ENCODE peak calls at places on chromosomes 12 and 14, in ten cellular contexts. One of them, this sample, is unnamed.

GRCh38 chr12:131795688-131796410 is 32.3 kb upstream of the MMP17 start:
- DNase-seq in IMR-90: no peak
- DNase-seq in CD8-positive, alpha-beta T cell: no peak
- DNase-seq in upper lobe of right lung: peak
- DNase-seq in colonic mucosa: no peak
- DNase-seq in A549: no peak
- DNase-seq in transverse colon: no peak
- DNase-seq in thoracic aorta: no peak
- DNase-seq in pancreas: no peak
- DNase-seq in fibroblast of the aortic adventitia: no peak
- DNase-seq in this sample: no peak

GRCh38 chr12:130162267-130162666 is at the start of gene FZD10:
- DNase-seq in pancreas: peak
- DNase-seq in A549: no peak
- DNase-seq in fibroblast of the aortic adventitia: no peak
- DNase-seq in IMR-90: no peak
- DNase-seq in colonic mucosa: peak
- DNase-seq in thoracic aorta: no peak
- DNase-seq in transverse colon: peak
- DNase-seq in CD8-positive, alpha-beta T cell: no peak
- DNase-seq in upper lobe of right lung: peak
- DNase-seq in this sample: peak

GRCh38 chr12:123763093-123763492 is 992 bp downstream of the DNAH10 start:
- DNase-seq in thoracic aorta: no peak
- DNase-seq in transverse colon: peak
- DNase-seq in IMR-90: no peak
- DNase-seq in upper lobe of right lung: no peak
- DNase-seq in A549: no peak
- DNase-seq in CD8-positive, alpha-beta T cell: no peak
- DNase-seq in fibroblast of the aortic adventitia: no peak
- DNase-seq in pancreas: no peak
- DNase-seq in colonic mucosa: peak
- DNase-seq in this sample: no peak

GRCh38 chr14:99664636-99665273 is 19.3 kb upstream of the CYP46A1 start:
- DNase-seq in CD8-positive, alpha-beta T cell: no peak
- DNase-seq in pancreas: no peak
- DNase-seq in upper lobe of right lung: no peak
- DNase-seq in thoracic aorta: no peak
- DNase-seq in colonic mucosa: no peak
- DNase-seq in IMR-90: no peak
- DNase-seq in transverse colon: no peak
- DNase-seq in fibroblast of the aortic adventitia: no peak
- DNase-seq in A549: no peak
- DNase-seq in this sample: no peak

GRCh38 chr12:70598467-70599194 is 38.6 kb downstream of the PTPRB start:
- DNase-seq in upper lobe of right lung: no peak
- DNase-seq in colonic mucosa: peak
- DNase-seq in pancreas: no peak
- DNase-seq in thoracic aorta: no peak
- DNase-seq in fibroblast of the aortic adventitia: peak
- DNase-seq in A549: no peak
- DNase-seq in CD8-positive, alpha-beta T cell: no peak
- DNase-seq in IMR-90: no peak
- DNase-seq in transverse colon: no peak
- DNase-seq in this sample: no peak

GRCh38 chr12:71504471-71504852 is 64.9 kb downstream of the LGR5 start:
- DNase-seq in IMR-90: no peak
- DNase-seq in thoracic aorta: no peak
- DNase-seq in upper lobe of right lung: no peak
- DNase-seq in A549: no peak
- DNase-seq in transverse colon: no peak
- DNase-seq in CD8-positive, alpha-beta T cell: no peak
- DNase-seq in colonic mucosa: no peak
- DNase-seq in fibroblast of the aortic adventitia: no peak
- DNase-seq in pancreas: no peak
- DNase-seq in this sample: no peak

GRCh38 chr12:66331814-66332213 is 29.5 kb downstream of the HELB start:
- DNase-seq in colonic mucosa: no peak
- DNase-seq in fibroblast of the aortic adventitia: no peak
- DNase-seq in upper lobe of right lung: no peak
- DNase-seq in A549: no peak
- DNase-seq in IMR-90: no peak
- DNase-seq in transverse colon: no peak
- DNase-seq in pancreas: no peak
- DNase-seq in CD8-positive, alpha-beta T cell: no peak
- DNase-seq in thoracic aorta: no peak
- DNase-seq in this sample: no peak

GRCh38 chr12:1978078-1978477 is 26.2 kb downstream of the DCP1B start:
- DNase-seq in fibroblast of the aortic adventitia: peak
- DNase-seq in CD8-positive, alpha-beta T cell: no peak
- DNase-seq in transverse colon: no peak
- DNase-seq in IMR-90: peak
- DNase-seq in A549: no peak
- DNase-seq in pancreas: no peak
- DNase-seq in colonic mucosa: no peak
- DNase-seq in thoracic aorta: no peak
- DNase-seq in upper lobe of right lung: no peak
- DNase-seq in this sample: no peak

GRCh38 chr12:7602287-7602686 is 63.4 kb downstream of the APOBEC1 start:
- DNase-seq in upper lobe of right lung: no peak
- DNase-seq in A549: no peak
- DNase-seq in CD8-positive, alpha-beta T cell: no peak
- DNase-seq in colonic mucosa: no peak
- DNase-seq in thoracic aorta: no peak
- DNase-seq in IMR-90: peak
- DNase-seq in transverse colon: no peak
- DNase-seq in fibroblast of the aortic adventitia: peak
- DNase-seq in pancreas: no peak
- DNase-seq in this sample: no peak

GRCh38 chr14:43479751-43480150 is 1027.3 kb downstream of the FSCB start:
- DNase-seq in fibroblast of the aortic adventitia: no peak
- DNase-seq in pancreas: no peak
- DNase-seq in colonic mucosa: no peak
- DNase-seq in A549: no peak
- DNase-seq in IMR-90: no peak
- DNase-seq in transverse colon: no peak
- DNase-seq in CD8-positive, alpha-beta T cell: no peak
- DNase-seq in upper lobe of right lung: no peak
- DNase-seq in thoracic aorta: no peak
- DNase-seq in this sample: no peak

GRCh38 chr12:10392394-10392930 is 2.6 kb upstream of the KLRK1 start:
- DNase-seq in colonic mucosa: no peak
- DNase-seq in upper lobe of right lung: no peak
- DNase-seq in transverse colon: peak
- DNase-seq in IMR-90: peak
- DNase-seq in CD8-positive, alpha-beta T cell: no peak
- DNase-seq in A549: peak
- DNase-seq in fibroblast of the aortic adventitia: peak
- DNase-seq in pancreas: no peak
- DNase-seq in thoracic aorta: no peak
- DNase-seq in this sample: peak

GRCh38 chr12:89698607-89699006 is 10.0 kb downstream of the ATP2B1 start:
- DNase-seq in colonic mucosa: no peak
- DNase-seq in pancreas: no peak
- DNase-seq in transverse colon: no peak
- DNase-seq in thoracic aorta: no peak
- DNase-seq in A549: no peak
- DNase-seq in upper lobe of right lung: no peak
- DNase-seq in fibroblast of the aortic adventitia: no peak
- DNase-seq in CD8-positive, alpha-beta T cell: no peak
- DNase-seq in IMR-90: no peak
- DNase-seq in this sample: no peak

GRCh38 chr12:106112094-106112822 is 26.5 kb downstream of the NUAK1 start:
- DNase-seq in thoracic aorta: no peak
- DNase-seq in pancreas: no peak
- DNase-seq in A549: no peak
- DNase-seq in upper lobe of right lung: no peak
- DNase-seq in transverse colon: no peak
- DNase-seq in colonic mucosa: no peak
- DNase-seq in CD8-positive, alpha-beta T cell: no peak
- DNase-seq in IMR-90: peak
- DNase-seq in fibroblast of the aortic adventitia: no peak
- DNase-seq in this sample: no peak

GRCh38 chr12:75137896-75138295 is 71.7 kb downstream of the KCNC2 start:
- DNase-seq in pancreas: no peak
- DNase-seq in CD8-positive, alpha-beta T cell: no peak
- DNase-seq in colonic mucosa: no peak
- DNase-seq in thoracic aorta: no peak
- DNase-seq in transverse colon: no peak
- DNase-seq in IMR-90: peak
- DNase-seq in upper lobe of right lung: no peak
- DNase-seq in fibroblast of the aortic adventitia: no peak
- DNase-seq in A549: no peak
- DNase-seq in this sample: no peak

GRCh38 chr12:82426586-82426985 is 68.3 kb downstream of the METTL25 start:
- DNase-seq in CD8-positive, alpha-beta T cell: no peak
- DNase-seq in thoracic aorta: no peak
- DNase-seq in pancreas: no peak
- DNase-seq in fibroblast of the aortic adventitia: no peak
- DNase-seq in A549: no peak
- DNase-seq in upper lobe of right lung: no peak
- DNase-seq in IMR-90: no peak
- DNase-seq in colonic mucosa: no peak
- DNase-seq in transverse colon: no peak
- DNase-seq in this sample: no peak

GRCh38 chr14:38053684-38054083 is 154.0 kb upstream of the SSTR1 start:
- DNase-seq in upper lobe of right lung: no peak
- DNase-seq in fibroblast of the aortic adventitia: no peak
- DNase-seq in A549: no peak
- DNase-seq in IMR-90: no peak
- DNase-seq in transverse colon: no peak
- DNase-seq in thoracic aorta: no peak
- DNase-seq in pancreas: no peak
- DNase-seq in CD8-positive, alpha-beta T cell: no peak
- DNase-seq in colonic mucosa: no peak
- DNase-seq in this sample: no peak

DNA sequence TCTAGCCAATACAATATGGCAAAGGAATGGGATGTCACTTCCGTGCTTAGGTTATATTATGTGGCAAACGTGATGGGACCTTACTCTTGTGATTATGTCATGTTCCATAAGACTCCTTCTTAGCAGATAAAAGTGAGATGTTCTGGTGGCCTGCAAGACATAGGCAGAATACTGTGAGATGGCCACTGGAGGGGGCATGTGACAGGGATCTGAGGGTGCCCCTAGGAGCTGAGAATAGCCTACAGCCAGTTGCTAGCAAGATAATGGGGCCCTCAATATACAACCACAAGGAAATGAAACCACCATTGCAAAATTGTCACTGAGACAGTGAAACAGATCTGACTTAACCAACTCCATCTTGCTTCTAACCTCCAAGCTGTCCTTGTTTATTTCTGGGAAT is 151.4 kb upstream of the SSTR1 start:
- DNase-seq in pancreas: no peak
- DNase-seq in CD8-positive, alpha-beta T cell: no peak
- DNase-seq in upper lobe of right lung: no peak
- DNase-seq in colonic mucosa: no peak
- DNase-seq in A549: no peak
- DNase-seq in fibroblast of the aortic adventitia: no peak
- DNase-seq in IMR-90: no peak
- DNase-seq in thoracic aorta: no peak
- DNase-seq in transverse colon: no peak
- DNase-seq in this sample: no peak
- TF ChIP-seq CTCF in pancreas: no peak
- TF ChIP-seq CTCF in CD8-positive, alpha-beta T cell: no peak
- TF ChIP-seq CTCF in upper lobe of right lung: no peak
- TF ChIP-seq CTCF in colonic mucosa: no peak
- TF ChIP-seq CTCF in A549: no peak
- TF ChIP-seq CTCF in fibroblast of the aortic adventitia: no peak
- TF ChIP-seq CTCF in IMR-90: no peak
- TF ChIP-seq CTCF in thoracic aorta: no peak
- TF ChIP-seq CTCF in transverse colon: no peak
- TF ChIP-seq CTCF in this sample: no peak

GRCh38 chr12:46486588-46486987 is 114.0 kb upstream of the SLC38A2 start:
- DNase-seq in colonic mucosa: no peak
- DNase-seq in CD8-positive, alpha-beta T cell: no peak
- DNase-seq in IMR-90: no peak
- DNase-seq in A549: no peak
- DNase-seq in upper lobe of right lung: no peak
- DNase-seq in thoracic aorta: no peak
- DNase-seq in transverse colon: no peak
- DNase-seq in pancreas: no peak
- DNase-seq in fibroblast of the aortic adventitia: no peak
- DNase-seq in this sample: no peak
- H3K4me3 ChIP-seq in colonic mucosa: no peak
- H3K4me3 ChIP-seq in CD8-positive, alpha-beta T cell: no peak
- H3K4me3 ChIP-seq in IMR-90: no peak
- H3K4me3 ChIP-seq in A549: no peak
- H3K4me3 ChIP-seq in upper lobe of right lung: no peak
- H3K4me3 ChIP-seq in thoracic aorta: no peak
- H3K4me3 ChIP-seq in transverse colon: no peak
- H3K4me3 ChIP-seq in pancreas: no peak
- H3K4me3 ChIP-seq in fibroblast of the aortic adventitia: no peak
- H3K4me3 ChIP-seq in this sample: no peak

GRCh38 chr12:65319680-65320193 is 41.3 kb downstream of the MSRB3 start:
- DNase-seq in colonic mucosa: no peak
- DNase-seq in IMR-90: peak
- DNase-seq in A549: no peak
- DNase-seq in CD8-positive, alpha-beta T cell: no peak
- DNase-seq in pancreas: no peak
- DNase-seq in upper lobe of right lung: no peak
- DNase-seq in transverse colon: no peak
- DNase-seq in fibroblast of the aortic adventitia: no peak
- DNase-seq in thoracic aorta: no peak
- DNase-seq in this sample: no peak
- TF ChIP-seq CTCF in colonic mucosa: no peak
- TF ChIP-seq CTCF in IMR-90: no peak
- TF ChIP-seq CTCF in A549: no peak
- TF ChIP-seq CTCF in CD8-positive, alpha-beta T cell: no peak
- TF ChIP-seq CTCF in pancreas: no peak
- TF ChIP-seq CTCF in upper lobe of right lung: no peak
- TF ChIP-seq CTCF in transverse colon: no peak
- TF ChIP-seq CTCF in fibroblast of the aortic adventitia: no peak
- TF ChIP-seq CTCF in thoracic aorta: no peak
- TF ChIP-seq CTCF in this sample: no peak

DNA sequence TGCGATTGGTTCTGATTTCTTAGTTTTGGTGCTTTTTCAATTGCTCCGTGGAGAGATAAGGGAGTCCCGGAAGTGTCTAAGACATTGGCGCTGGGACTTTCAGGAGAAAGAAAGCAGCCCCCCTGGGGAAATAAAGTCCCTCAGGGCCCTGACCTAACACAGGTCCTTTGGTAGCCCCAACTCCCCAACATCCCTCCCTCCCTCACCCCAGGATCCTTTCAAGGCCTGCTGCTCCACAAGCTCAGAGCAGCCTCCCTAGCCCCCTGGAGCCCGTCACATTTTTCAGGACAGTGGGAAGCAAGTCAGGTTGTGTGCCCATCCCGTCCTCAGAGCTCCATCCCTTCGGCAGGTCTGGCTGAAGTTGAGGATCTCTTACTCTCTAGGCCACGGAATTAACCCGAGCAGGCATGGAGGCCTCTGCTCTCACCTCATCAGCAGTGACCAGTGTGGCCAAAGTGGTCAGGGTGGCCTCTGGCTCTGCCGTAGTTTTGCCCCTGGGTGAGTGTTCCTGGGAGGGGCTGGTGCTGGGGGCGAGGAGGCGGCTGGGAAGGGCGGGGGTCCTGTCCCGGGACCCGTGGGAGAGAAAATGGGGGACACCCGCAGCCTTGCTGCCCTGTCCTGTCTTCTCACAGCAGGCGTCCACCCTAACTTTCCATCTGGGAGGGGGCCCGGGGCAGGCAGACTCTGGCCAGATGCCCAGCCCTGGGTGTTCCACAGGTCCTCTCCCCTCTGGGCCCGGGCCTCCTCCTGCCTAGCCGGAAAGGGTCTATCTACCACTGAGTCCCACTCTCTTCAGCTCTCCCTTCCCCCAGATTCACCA is 950 bp downstream of the IFI27 start:
- DNase-seq in transverse colon: no peak
- DNase-seq in fibroblast of the aortic adventitia: no peak
- DNase-seq in upper lobe of right lung: no peak
- DNase-seq in IMR-90: no peak
- DNase-seq in colonic mucosa: no peak
- DNase-seq in pancreas: no peak
- DNase-seq in CD8-positive, alpha-beta T cell: no peak
- DNase-seq in thoracic aorta: no peak
- DNase-seq in A549: no peak
- DNase-seq in this sample: no peak
- H3K4me3 ChIP-seq in transverse colon: peak
- H3K4me3 ChIP-seq in fibroblast of the aortic adventitia: peak
- H3K4me3 ChIP-seq in upper lobe of right lung: peak
- H3K4me3 ChIP-seq in IMR-90: no peak
- H3K4me3 ChIP-seq in colonic mucosa: peak
- H3K4me3 ChIP-seq in pancreas: no peak
- H3K4me3 ChIP-seq in CD8-positive, alpha-beta T cell: no peak
- H3K4me3 ChIP-seq in thoracic aorta: peak
- H3K4me3 ChIP-seq in A549: no peak
- H3K4me3 ChIP-seq in this sample: peak